ENCODE peak calls at places on chromosomes 12 and 14, in four cellular contexts. One of them, this sample, is unnamed.

GRCh38 chr12:116384629-116385485 is 107.4 kb upstream of the MED13L start:
- DNase-seq in natural killer cell treated with Interleukin-12 subunit alpha and Interleukin-12 subunit beta and Interleukin-15 and Interleukin-18, amount 100 ng/mL, for 72 hours: no peak
- DNase-seq in SHP77: peak
- DNase-seq in adipocyte: no peak
- DNase-seq in this sample: no peak

GRCh38 chr12:76863005-76863670 is 15.7 kb downstream of the CSRP2 start:
- DNase-seq in SHP77: no peak
- DNase-seq in adipocyte: peak
- DNase-seq in natural killer cell treated with Interleukin-12 subunit alpha and Interleukin-12 subunit beta and Interleukin-15 and Interleukin-18, amount 100 ng/mL, for 72 hours: no peak
- DNase-seq in this sample: peak

GRCh38 chr12:12803186-12803585 is 10.0 kb upstream of the DDX47 start:
- DNase-seq in natural killer cell treated with Interleukin-12 subunit alpha and Interleukin-12 subunit beta and Interleukin-15 and Interleukin-18, amount 100 ng/mL, for 72 hours: no peak
- DNase-seq in SHP77: peak
- DNase-seq in adipocyte: peak
- DNase-seq in this sample: peak

GRCh38 chr12:132506730-132507538 is 17.0 kb downstream of the FBRSL1 start:
- DNase-seq in adipocyte: peak
- DNase-seq in SHP77: no peak
- DNase-seq in natural killer cell treated with Interleukin-12 subunit alpha and Interleukin-12 subunit beta and Interleukin-15 and Interleukin-18, amount 100 ng/mL, for 72 hours: peak
- DNase-seq in this sample: no peak

GRCh38 chr12:459050-459429 is 699 bp upstream of the B4GALNT3 start:
- DNase-seq in adipocyte: no peak
- DNase-seq in natural killer cell treated with Interleukin-12 subunit alpha and Interleukin-12 subunit beta and Interleukin-15 and Interleukin-18, amount 100 ng/mL, for 72 hours: peak
- DNase-seq in SHP77: no peak
- DNase-seq in this sample: no peak

GRCh38 chr12:77062846-77063461 is 2.4 kb downstream of the E2F7 start:
- DNase-seq in natural killer cell treated with Interleukin-12 subunit alpha and Interleukin-12 subunit beta and Interleukin-15 and Interleukin-18, amount 100 ng/mL, for 72 hours: no peak
- DNase-seq in adipocyte: no peak
- DNase-seq in SHP77: no peak
- DNase-seq in this sample: no peak

GRCh38 chr12:40620564-40621019 is 71.6 kb upstream of the CNTN1 start:
- DNase-seq in natural killer cell treated with Interleukin-12 subunit alpha and Interleukin-12 subunit beta and Interleukin-15 and Interleukin-18, amount 100 ng/mL, for 72 hours: no peak
- DNase-seq in SHP77: no peak
- DNase-seq in adipocyte: no peak
- DNase-seq in this sample: no peak

GRCh38 chr12:65834146-65834935 is 10.1 kb downstream of the HMGA2 start:
- DNase-seq in natural killer cell treated with Interleukin-12 subunit alpha and Interleukin-12 subunit beta and Interleukin-15 and Interleukin-18, amount 100 ng/mL, for 72 hours: no peak
- DNase-seq in adipocyte: no peak
- DNase-seq in SHP77: no peak
- DNase-seq in this sample: no peak

GRCh38 chr14:105894125-105894977 is 368.0 kb downstream of the TMEM121 start:
- DNase-seq in natural killer cell treated with Interleukin-12 subunit alpha and Interleukin-12 subunit beta and Interleukin-15 and Interleukin-18, amount 100 ng/mL, for 72 hours: peak
- DNase-seq in adipocyte: no peak
- DNase-seq in SHP77: no peak
- DNase-seq in this sample: peak

GRCh38 chr12:95117178-95117599 is 43.8 kb upstream of the NR2C1 start:
- DNase-seq in adipocyte: peak
- DNase-seq in natural killer cell treated with Interleukin-12 subunit alpha and Interleukin-12 subunit beta and Interleukin-15 and Interleukin-18, amount 100 ng/mL, for 72 hours: no peak
- DNase-seq in SHP77: peak
- DNase-seq in this sample: peak

GRCh38 chr12:48686615-48687334 is 4.7 kb upstream of the KANSL2 start:
- DNase-seq in SHP77: no peak
- DNase-seq in natural killer cell treated with Interleukin-12 subunit alpha and Interleukin-12 subunit beta and Interleukin-15 and Interleukin-18, amount 100 ng/mL, for 72 hours: no peak
- DNase-seq in adipocyte: no peak
- DNase-seq in this sample: no peak

GRCh38 chr14:77153802-77154201 is 12.2 kb upstream of the ZDHHC22 start:
- DNase-seq in natural killer cell treated with Interleukin-12 subunit alpha and Interleukin-12 subunit beta and Interleukin-15 and Interleukin-18, amount 100 ng/mL, for 72 hours: no peak
- DNase-seq in adipocyte: no peak
- DNase-seq in SHP77: no peak
- DNase-seq in this sample: no peak

This sample was measured in right lobe of liver.